ENCODE peak calls at places on chromosome 19, in six cellular contexts. S is left ventricle myocardium inferior, Z is tibial nerve, K is spleen, U is cardiac muscle cell, E is heart right ventricle. Y is an unnamed sample.

GRCh38 chr19:48711106-48711662 is 8.3 kb downstream of the MAMSTR start:
- DNase-seq in S (no peak), U (no peak), Z (no peak), K (no peak), E (no peak), Y (no peak)

GRCh38 chr19:29491995-29492577 is 33.7 kb upstream of the VSTM2B start:
- DNase-seq in K (no peak), Z (no peak), S (no peak), U (no peak), E (no peak), Y (peak; percentile 21)

GRCh38 chr19:45873219-45873772 is 9.2 kb downstream of the FOXA3 start:
- DNase-seq in K (no peak), Z (no peak), E (no peak), U (no peak), S (no peak), Y (no peak)

GRCh38 chr19:1616875-1617274 is 11.6 kb upstream of the UQCR11 start:
- DNase-seq in S (no peak), K (no peak), E (no peak), U (no peak), Z (no peak), Y (no peak)

GRCh38 chr19:45600340-45600885 is 1.6 kb downstream of the GPR4 start:
- DNase-seq in S (no peak), Z (no peak), E (no peak), U (no peak), K (no peak), Y (no peak)

GRCh38 chr19:35030257-35031071 is at the start of gene SCN1B:
- DNase-seq in K (peak; percentile 83), Z (no peak), E (peak; percentile 61), S (peak; percentile 65), U (peak; percentile 75), Y (no peak)

GRCh38 chr19:45952691-45953505 is 20.8 kb downstream of the NOVA2 start:
- DNase-seq in Z (no peak), S (peak; percentile 40), E (peak; percentile 42), U (peak; percentile 92), K (peak; percentile 71), Y (no peak)

GRCh38 chr19:42289556-42290041 is 12.3 kb upstream of the PRR19 start:
- DNase-seq in E (no peak), U (no peak), Z (no peak), S (no peak), K (no peak), Y (no peak)

GRCh38 chr19:11096210-11096841 is 7.1 kb downstream of the LDLR start:
- DNase-seq in S (peak; percentile 68), Z (no peak), K (no peak), E (peak; percentile 57), U (no peak), Y (peak; percentile 91)

GRCh38 chr19:10692673-10693264 is 8.5 kb upstream of the QTRT1 start:
- DNase-seq in E (no peak), Z (no peak), S (no peak), K (no peak), U (no peak), Y (no peak)

GRCh38 chr19:6453951-6454565 is 5.5 kb downstream of the SLC25A23 start:
- DNase-seq in K (no peak), U (no peak), E (no peak), S (no peak), Z (no peak), Y (no peak)

GRCh38 chr19:47035495-47036232 is 12.8 kb downstream of the TMEM160 start:
- DNase-seq in K (peak; percentile 97), Z (peak; percentile 92), U (peak; percentile 79), S (peak; percentile 84), E (peak; percentile 82), Y (peak; percentile 90)

GRCh38 chr19:47035127-47035494 is 13.3 kb downstream of the TMEM160 start:
- DNase-seq in U (no peak), Z (no peak), E (no peak), K (no peak), S (no peak), Y (no peak)

GRCh38 chr19:47028372-47028672 is 8.7 kb downstream of the NPAS1 start:
- DNase-seq in K (no peak), E (no peak), Z (no peak), U (no peak), S (no peak), Y (no peak)

GRCh38 chr19:47036233-47036651 is 12.2 kb downstream of the TMEM160 start:
- DNase-seq in E (no peak), S (no peak), U (no peak), K (peak; percentile 76), Z (no peak), Y (no peak)

DNA sequence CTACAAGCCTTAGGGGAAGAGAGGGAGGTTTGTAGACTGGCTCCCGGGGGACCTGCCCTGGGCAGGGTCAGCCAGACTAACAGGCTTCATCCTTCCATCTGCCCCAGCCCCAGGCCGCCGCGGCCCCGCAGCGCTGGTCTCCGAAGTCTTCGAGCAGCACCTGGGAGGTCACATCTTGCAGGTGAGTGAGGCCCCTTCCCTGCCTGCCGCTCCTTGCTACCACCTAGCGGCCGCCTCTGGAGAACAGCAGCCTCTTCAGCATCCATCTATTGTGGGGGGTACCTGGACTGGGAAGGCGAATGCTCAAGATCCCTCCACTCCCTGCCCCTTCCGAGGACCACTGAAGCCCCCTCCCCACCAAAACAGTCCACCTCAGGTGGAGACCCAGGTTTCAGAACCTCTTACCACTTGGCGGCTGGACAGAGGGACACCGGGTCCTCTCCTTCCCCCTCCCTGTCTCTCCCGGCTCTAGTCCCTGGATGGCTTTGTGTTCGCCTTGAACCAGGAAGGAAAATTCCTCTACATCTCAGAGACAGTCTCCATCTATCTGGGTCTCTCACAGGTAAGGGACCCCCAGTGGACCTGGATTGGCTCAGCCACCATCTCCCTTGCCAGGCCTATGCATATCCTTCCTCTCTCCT is 12.7 kb downstream of the NPAS1 start:
- DNase-seq in K (peak; percentile 86), S (no peak), E (no peak), U (peak; percentile 63), Z (no peak), Y (no peak)
- H3K27me3 ChIP-seq in K (peaks cover 25% of the 10 kb centered on the region), S (peaks cover 72% of the 10 kb centered on the region), E (peaks cover 26% of the 10 kb centered on the region), U (peaks cover 11% of the 10 kb centered on the region), Z (peaks cover 56% of the 10 kb centered on the region), Y (peaks cover 28% of the 10 kb centered on the region)

GRCh38 chr19:12346896-12347295 is 13.5 kb upstream of the ZNF563 start:
- DNase-seq in S (no peak), Z (no peak), K (no peak), U (no peak), E (no peak), Y (no peak)

GRCh38 chr19:12350185-12350889 is 15.1 kb downstream of the ZNF442 start:
- DNase-seq in U (no peak), S (no peak), K (no peak), Z (no peak), E (no peak), Y (no peak)

GRCh38 chr19:12350890-12351197 is 14.6 kb downstream of the ZNF442 start:
- DNase-seq in U (no peak), S (no peak), K (no peak), E (no peak), Z (no peak), Y (no peak)

DNA sequence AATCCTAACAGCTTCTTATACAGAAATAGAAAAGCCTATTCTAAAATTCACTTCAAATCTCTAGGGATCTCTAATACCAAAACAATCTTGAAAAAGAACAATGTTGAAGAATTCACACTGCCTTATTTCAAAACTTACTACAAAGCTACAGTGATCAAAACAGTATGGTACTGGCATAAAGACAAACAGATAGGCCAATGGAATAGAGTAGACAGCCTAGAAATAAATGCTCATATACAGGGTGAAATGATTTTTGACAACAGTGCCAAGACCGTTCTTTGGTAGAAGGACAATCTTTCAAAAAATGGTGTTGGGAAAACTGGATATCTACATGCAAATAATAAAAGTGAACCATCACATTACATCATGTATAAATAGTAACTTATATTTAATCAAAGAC is 11.8 kb upstream of the ZNF563 start:
- DNase-seq in E (no peak), S (no peak), K (no peak), Z (no peak), U (no peak), Y (no peak)
- H3K9me3 ChIP-seq in E (peaks cover 73% of the 10 kb centered on the region), S (peaks cover 85% of the 10 kb centered on the region), K (peaks cover 61% of the 10 kb centered on the region), Z (peaks cover 69% of the 10 kb centered on the region), U (no peaks in the 10 kb centered on the region), Y (peaks cover 18% of the 10 kb centered on the region)

GRCh38 chr19:57946316-57946715 is 1.2 kb downstream of the ZNF256 start:
- DNase-seq in K (no peak), S (no peak), U (no peak), E (no peak), Z (no peak), Y (no peak)

GRCh38 chr19:57935731-57936130 is 529 bp upstream of the ZNF418 start:
- DNase-seq in Z (no peak), U (no peak), E (no peak), S (no peak), K (no peak), Y (no peak)

GRCh38 chr19:57947088-57947418 is 453 bp downstream of the ZNF256 start:
- DNase-seq in S (no peak), K (no peak), E (no peak), Z (no peak), U (peak; percentile 1), Y (no peak)

GRCh38 chr19:57947419-57948134 is at the start of gene ZNF256:
- DNase-seq in E (peak; percentile 98), U (peak; percentile 98), K (peak; percentile 95), S (peak; percentile 96), Z (peak; percentile 84), Y (peak; percentile 97)

GRCh38 chr19:57941593-57941992 is 5.9 kb downstream of the ZNF256 start:
- DNase-seq in U (no peak), S (no peak), Z (no peak), K (no peak), E (no peak), Y (no peak)
- TF ChIP-seq CTCF in U (no peak), S (no peak), Z (no peak), K (no peak), E (no peak), Y (no peak)

DNA sequence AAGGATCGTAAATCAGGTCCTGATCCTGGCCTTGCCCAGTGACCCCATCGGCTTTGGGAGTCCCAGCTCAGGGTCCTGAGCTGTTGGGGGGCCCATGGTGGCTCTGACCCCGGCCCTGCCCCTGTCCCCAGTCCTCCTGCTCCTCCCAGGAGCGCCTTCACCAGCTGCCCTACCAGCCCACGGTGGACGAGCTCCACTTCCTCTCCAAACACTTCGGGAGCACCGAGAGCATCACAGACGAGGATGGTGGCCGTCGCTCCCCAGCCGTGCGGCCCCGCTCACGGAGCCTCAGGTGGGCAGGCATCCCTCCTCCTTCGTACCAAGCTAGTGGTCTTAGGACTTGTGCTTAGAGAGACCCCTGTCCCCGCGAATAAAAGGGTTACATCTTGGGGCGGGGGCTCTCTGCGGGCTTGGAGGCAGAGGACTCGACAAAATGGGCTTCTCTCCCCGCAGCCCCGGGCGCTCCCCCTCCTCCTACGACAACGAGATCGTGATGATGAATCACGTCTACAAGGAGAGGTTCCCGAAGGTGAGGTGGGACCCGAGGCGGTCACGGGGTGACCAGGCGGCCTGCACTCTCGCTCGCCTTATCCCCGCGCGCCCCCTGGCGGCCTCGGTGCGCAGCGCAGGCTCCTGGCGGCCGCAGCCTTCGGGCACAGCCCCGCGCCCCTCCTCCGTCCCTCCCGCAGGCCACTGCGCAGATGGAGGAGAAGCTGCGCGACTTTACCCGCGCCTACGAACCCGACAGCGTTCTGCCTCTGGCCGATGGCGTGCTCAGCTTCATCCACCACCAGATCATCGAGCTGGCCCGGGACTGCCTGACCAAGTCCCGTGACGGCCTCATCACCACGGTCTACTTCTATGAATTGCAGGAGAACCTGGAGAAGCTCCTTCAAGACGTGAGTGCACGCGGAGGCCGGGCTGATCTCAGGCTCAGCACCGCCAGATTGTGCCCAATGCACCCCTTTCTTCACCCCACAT is 9.1 kb downstream of the MAST1 start:
- DNase-seq in K (peak; percentile 96), U (peak; percentile 86), S (peak; percentile 83), Z (peak; percentile 83), E (peak; percentile 68), Y (peak; percentile 92)
- H3K27me3 ChIP-seq in K (peaks cover 23% of the 10 kb centered on the region), U (no peaks in the 10 kb centered on the region), S (peaks cover 46% of the 10 kb centered on the region), Z (peaks cover 38% of the 10 kb centered on the region), E (peaks cover 27% of the 10 kb centered on the region), Y (peaks cover 35% of the 10 kb centered on the region)